ENCODE peak calls at places on chromosomes 7 and 10, in seven cellular contexts. X is PC-3, C is astrocyte of the cerebellum, P is RWPE1, H is IMR-90, K is fibroblast of pulmonary artery, Q is fibroblast of villous mesenchyme. V is an unnamed sample.

GRCh38 chr7:42606217-42606905 is 305.5 kb downstream of the C7orf25 start:
- DNase-seq in X (no peak), C (no peak), P (no peak), H (no peak), K (no peak), Q (peak; percentile 69), V (no peak)

GRCh38 chr10:1094112-1095057 is 38.2 kb downstream of the WDR37 start:
- DNase-seq in X (no peak), C (no peak), P (no peak), H (no peak), K (no peak), Q (no peak), V (no peak)

GRCh38 chr7:150978136-150978789 is at the start of gene KCNH2:
- DNase-seq in X (no peak), C (no peak), P (peak; percentile 17), H (no peak), K (no peak), Q (peak; percentile 37), V (no peak)

GRCh38 chr10:34815174-34816066 is at the start of gene PARD3:
- DNase-seq in X (peak; percentile 91), C (peak; percentile 15), P (peak; percentile 75), H (peak; percentile 51), K (peak; percentile 69), Q (peak; percentile 66), V (peak; percentile 34)

GRCh38 chr10:27714349-27714748 is 31.3 kb downstream of the MKX start:
- DNase-seq in X (no peak), C (no peak), P (no peak), H (no peak), K (no peak), Q (no peak), V (no peak)

GRCh38 chr7:100626530-100627237 is 14.3 kb downstream of the MOSPD3 start:
- DNase-seq in X (peak; percentile 84), C (peak; percentile 22), P (peak; percentile 98), H (peak; percentile 81), K (peak; percentile 85), Q (peak; percentile 75), V (peak; percentile 65)

GRCh38 chr10:97539523-97540200 is 32.9 kb upstream of the ANKRD2 start:
- DNase-seq in X (peak; percentile 20), C (peak; percentile 73), P (no peak), H (peak; percentile 84), K (peak; percentile 94), Q (peak; percentile 79), V (peak; percentile 70)

GRCh38 chr10:8051109-8051781 is 3.2 kb upstream of the GATA3 start:
- DNase-seq in X (no peak), C (no peak), P (no peak), H (no peak), K (no peak), Q (no peak), V (no peak)

GRCh38 chr7:117098457-117098856 is 145.2 kb downstream of the ST7 start:
- DNase-seq in X (peak; percentile 63), C (peak; percentile 94), P (no peak), H (peak; percentile 99), K (peak; percentile 90), Q (peak; percentile 83), V (peak; percentile 94)

GRCh38 chr7:110531186-110531585 is 559.7 kb upstream of the LRRN3 start:
- DNase-seq in X (no peak), C (no peak), P (peak; percentile 13), H (peak; percentile 38), K (no peak), Q (peak; percentile 11), V (no peak)

GRCh38 chr10:115525141-115525540 is 432.0 kb downstream of the ATRNL1 start:
- DNase-seq in X (no peak), C (no peak), P (no peak), H (no peak), K (no peak), Q (no peak), V (no peak)

GRCh38 chr10:127314797-127315196 is 118.4 kb upstream of the INSYN2A start:
- DNase-seq in X (no peak), C (no peak), P (no peak), H (no peak), K (no peak), Q (no peak), V (no peak)

GRCh38 chr10:117926491-117926890 is 120.2 kb downstream of the RAB11FIP2 start:
- DNase-seq in X (no peak), C (no peak), P (no peak), H (peak; percentile 0), K (peak; percentile 13), Q (peak; percentile 16), V (no peak)

GRCh38 chr10:97590082-97590747 is 694 bp downstream of the C10orf62 start:
- DNase-seq in X (no peak), C (no peak), P (no peak), H (no peak), K (no peak), Q (no peak), V (no peak)

GRCh38 chr7:332646-333398 is 42.9 kb downstream of the FOXL3 start:
- DNase-seq in X (peak; percentile 80), C (no peak), P (peak; percentile 81), H (peak; percentile 36), K (peak; percentile 64), Q (peak; percentile 66), V (no peak)

GRCh38 chr7:69880848-69881247 is 282.6 kb downstream of the AUTS2 start:
- DNase-seq in X (no peak), C (no peak), P (no peak), H (no peak), K (no peak), Q (no peak), V (no peak)

GRCh38 chr7:50197547-50197946 is 104.5 kb upstream of the ZPBP start:
- DNase-seq in X (peak; percentile 65), C (no peak), P (peak; percentile 71), H (no peak), K (no peak), Q (no peak), V (no peak)

GRCh38 chr10:46286991-46287693 is at the start of gene ANTXRL:
- DNase-seq in X (no peak), C (no peak), P (no peak), H (no peak), K (no peak), Q (no peak), V (no peak)

GRCh38 chr7:80826520-80827237 is 92.2 kb downstream of the SEMA3C start:
- DNase-seq in X (peak; percentile 87), C (peak; percentile 94), P (peak; percentile 50), H (peak; percentile 79), K (peak; percentile 55), Q (no peak), V (peak; percentile 59)

GRCh38 chr10:3825244-3825643 is 40.2 kb upstream of the KLF6 start:
- DNase-seq in X (peak; percentile 61), C (no peak), P (peak; percentile 93), H (peak; percentile 74), K (peak; percentile 88), Q (peak; percentile 97), V (peak; percentile 83)

GRCh38 chr7:81690251-81690650 is 79.6 kb downstream of the HGF start:
- DNase-seq in X (peak; percentile 66), C (peak; percentile 9), P (no peak), H (no peak), K (peak; percentile 21), Q (peak; percentile 52), V (no peak)

GRCh38 chr10:132399117-132400035 is 2.4 kb downstream of the PWWP2B start:
- DNase-seq in X (no peak), C (no peak), P (no peak), H (no peak), K (no peak), Q (no peak), V (no peak)

GRCh38 chr10:132401396-132402168 is 4.6 kb downstream of the PWWP2B start:
- DNase-seq in X (no peak), C (no peak), P (no peak), H (no peak), K (no peak), Q (no peak), V (no peak)

GRCh38 chr10:132400547-132401151 is 3.6 kb downstream of the PWWP2B start:
- DNase-seq in X (no peak), C (no peak), P (no peak), H (no peak), K (no peak), Q (no peak), V (no peak)

GRCh38 chr10:132398566-132398991 is 1.6 kb downstream of the PWWP2B start:
- DNase-seq in X (no peak), C (no peak), P (no peak), H (no peak), K (no peak), Q (no peak), V (no peak)

GRCh38 chr10:132400041-132400546 is 3.1 kb downstream of the PWWP2B start:
- DNase-seq in X (no peak), C (no peak), P (no peak), H (no peak), K (no peak), Q (no peak), V (no peak)
- TF ChIP-seq CTCF in X (no peak), C (no peak), P (no peak), H (no peak), K (no peak), Q (no peak), V (no peak)

DNA sequence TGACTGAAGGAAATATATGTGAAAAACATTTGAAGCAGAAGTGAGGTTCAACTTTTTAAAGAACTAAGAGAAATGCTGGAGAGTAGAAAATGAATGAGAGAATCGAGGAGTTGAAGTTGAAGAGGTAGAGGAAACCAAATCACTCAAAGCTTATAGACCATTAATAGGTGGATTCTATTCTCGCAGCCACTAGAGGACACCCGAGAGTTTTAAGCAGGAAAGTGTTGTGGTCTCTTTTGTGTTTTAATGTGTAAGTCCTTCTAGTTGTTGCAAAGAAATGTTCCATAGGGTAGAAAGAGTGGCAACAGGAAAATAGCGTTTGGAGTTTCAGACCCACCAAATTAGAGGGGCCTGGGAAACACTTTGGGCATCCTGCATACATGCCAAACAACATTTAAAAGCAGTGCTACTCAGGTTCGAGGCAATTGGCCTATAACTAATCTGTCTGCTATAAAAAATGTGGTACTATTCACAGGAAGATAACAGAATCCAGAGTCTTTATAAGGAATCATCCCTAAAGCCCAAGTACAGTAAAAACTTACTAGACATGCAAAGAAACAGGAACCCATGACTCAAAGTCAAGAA is 75.3 kb upstream of the TAS2R16 start:
- DNase-seq in X (peak; percentile 49), C (no peak), P (no peak), H (no peak), K (peak; percentile 50), Q (peak; percentile 17), V (no peak)
- TF ChIP-seq CTCF in X (peak; percentile 72), C (peak; percentile 52), P (peak; percentile 47), H (peak; percentile 3), K (peak; percentile 48), Q (peak; percentile 42), V (peak; percentile 40)

DNA sequence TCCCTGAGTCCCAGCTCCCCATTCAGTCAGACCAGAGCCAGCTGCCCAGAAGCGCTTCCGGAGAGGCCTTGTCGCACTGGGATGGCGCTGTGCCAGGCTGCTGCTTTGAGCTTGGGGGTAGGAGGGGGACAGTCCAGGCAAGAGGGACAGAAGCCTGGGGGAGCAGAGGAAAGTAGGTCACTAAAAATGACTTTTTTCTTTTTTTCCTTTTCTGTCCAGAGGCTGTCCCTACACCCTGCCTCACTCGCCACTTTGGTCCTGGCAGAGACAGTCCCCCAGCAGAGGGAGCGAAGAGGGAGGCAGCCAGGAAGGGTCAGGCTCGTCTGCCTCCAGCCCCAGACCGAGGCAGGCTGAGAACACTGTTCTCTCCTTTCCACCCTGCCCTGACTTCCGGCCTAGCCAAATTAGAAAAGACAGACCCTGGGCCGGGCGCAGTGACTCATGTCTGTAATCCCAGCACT is 15.8 kb upstream of the TRIM8 start:
- DNase-seq in X (peak; percentile 40), C (no peak), P (peak; percentile 64), H (no peak), K (no peak), Q (peak; percentile 58), V (no peak)
- TF ChIP-seq CTCF in X (no peak), C (peak; percentile 28), P (no peak), H (peak; percentile 18), K (peak; percentile 10), Q (peak; percentile 23), V (no peak)

GRCh38 chr7:30352169-30352568 is 67.8 kb downstream of the ZNRF2 start:
- DNase-seq in X (peak; percentile 53), C (no peak), P (no peak), H (no peak), K (no peak), Q (no peak), V (no peak)
- TF ChIP-seq CTCF in X (peak; percentile 70), C (no peak), P (no peak), H (no peak), K (no peak), Q (peak; percentile 7), V (peak; percentile 38)